ENCODE peak calls at places on chromosome 22, in four cellular contexts. N is colonic mucosa, Y is IMR-90, D is endothelial cell of umbilical vein. I is an unnamed sample. For H3K9me3, the result is how much of the 10 kb centered on the place peaks cover.

GRCh38 chr22:19289475-19290161 is 1.9 kb downstream of the CLTCL1 start:
- DNase-seq in Y (peak), N (no peak), D (no peak), I (no peak)

GRCh38 chr22:20424937-20425587 is 12.6 kb downstream of the SCARF2 start:
- DNase-seq in N (peak), Y (no peak), D (no peak), I (no peak)

GRCh38 chr22:18088825-18089568 is 11.2 kb downstream of the PEX26 start:
- DNase-seq in D (no peak), Y (no peak), N (peak), I (no peak)

GRCh38 chr22:47043835-47044721 is 281.6 kb downstream of the TBC1D22A start:
- DNase-seq in N (peak), Y (peak), D (peak), I (peak)

GRCh38 chr22:22922954-22923319 is 35.3 kb downstream of the IGLL5 start:
- DNase-seq in Y (no peak), N (no peak), D (no peak), I (no peak)

GRCh38 chr22:21445437-21446127 is 21.6 kb upstream of the TMEM191C start:
- DNase-seq in N (no peak), Y (no peak), D (no peak), I (no peak)

GRCh38 chr22:30212363-30212995 is 34.1 kb downstream of the LIF start:
- DNase-seq in D (peak), N (no peak), Y (peak), I (no peak)

GRCh38 chr22:27431896-27432295 is 369.7 kb downstream of the MN1 start:
- DNase-seq in Y (peak), N (no peak), D (no peak), I (no peak)

GRCh38 chr22:30123463-30123862 is 43.2 kb downstream of the HORMAD2 start:
- DNase-seq in N (no peak), Y (no peak), D (no peak), I (no peak)

GRCh38 chr22:19043111-19044085 is 78.8 kb downstream of the DGCR2 start:
- DNase-seq in N (no peak), Y (peak), D (no peak), I (no peak)

GRCh38 chr22:43901976-43902643 is 10.3 kb upstream of the PNPLA5 start:
- DNase-seq in Y (peak), N (no peak), D (no peak), I (no peak)

GRCh38 chr22:28903719-28904118 is 20.3 kb downstream of the ZNRF3 start:
- DNase-seq in N (no peak), D (no peak), Y (no peak), I (no peak)

GRCh38 chr22:31400023-31400397 is 606 bp downstream of the DRG1 start:
- DNase-seq in Y (peak), D (no peak), N (no peak), I (no peak)

GRCh38 chr22:27151407-27151806 is 494.0 kb downstream of the MIAT start:
- DNase-seq in Y (no peak), N (no peak), D (peak), I (no peak)

GRCh38 chr22:29209624-29209929 is 3.9 kb downstream of the EMID1 start:
- DNase-seq in Y (no peak), N (no peak), D (no peak), I (no peak)

GRCh38 chr22:40193429-40194421 is 16.0 kb downstream of the TNRC6B start:
- DNase-seq in D (peak), Y (peak), N (no peak), I (no peak)

GRCh38 chr22:36362819-36363377 is 24.9 kb downstream of the MYH9 start:
- DNase-seq in Y (no peak), D (no peak), N (no peak), I (no peak)

GRCh38 chr22:46414704-46415103 is 79.2 kb downstream of the TRMU start:
- DNase-seq in N (no peak), Y (no peak), D (no peak), I (no peak)

GRCh38 chr22:39314251-39314971 is 5.0 kb downstream of the RPL3 start:
- DNase-seq in Y (no peak), D (no peak), N (no peak), I (no peak)

GRCh38 chr22:31227186-31227585 is 15.1 kb downstream of the LIMK2 start:
- DNase-seq in Y (no peak), D (peak), N (peak), I (no peak)

GRCh38 chr22:44204937-44205712 is 24.4 kb downstream of the PARVG start:
- DNase-seq in Y (no peak), D (no peak), N (no peak), I (no peak)

GRCh38 chr22:30876925-30877553 is 91.5 kb downstream of the MORC2 start:
- DNase-seq in Y (peak), D (no peak), N (no peak), I (peak)

GRCh38 chr22:19423906-19424500 is 7.5 kb downstream of the HIRA start:
- DNase-seq in Y (no peak), N (no peak), D (no peak), I (no peak)

GRCh38 chr22:32830473-32830872 is 29.0 kb downstream of the TIMP3 start:
- DNase-seq in D (peak), N (no peak), Y (no peak), I (no peak)

GRCh38 chr22:25388415-25388814 is 169.0 kb downstream of the CRYBB2 start:
- DNase-seq in D (no peak), Y (no peak), N (no peak), I (no peak)

GRCh38 chr22:30927806-30928205 is 40.8 kb downstream of the MORC2 start:
- DNase-seq in D (no peak), N (no peak), Y (no peak), I (no peak)

GRCh38 chr22:23182289-23183106 is 2.2 kb downstream of the BCR start:
- DNase-seq in N (peak), D (peak), Y (peak), I (no peak)

GRCh38 chr22:49282596-49282995 is 545.1 kb downstream of the BRD1 start:
- DNase-seq in N (no peak), D (no peak), Y (no peak), I (no peak)

GRCh38 chr22:49284931-49285330 is 542.7 kb downstream of the BRD1 start:
- DNase-seq in Y (no peak), N (no peak), D (no peak), I (no peak)

GRCh38 chr22:49278357-49278756 is 549.3 kb downstream of the BRD1 start:
- DNase-seq in Y (no peak), N (no peak), D (no peak), I (no peak)

GRCh38 chr22:49284389-49284788 is 543.3 kb downstream of the BRD1 start:
- DNase-seq in N (no peak), D (no peak), Y (no peak), I (no peak)

GRCh38 chr22:49281467-49282340 is 546.0 kb downstream of the BRD1 start:
- DNase-seq in N (no peak), Y (no peak), D (no peak), I (no peak)
- H3K9ac ChIP-seq in N (no peak), Y (no peak), D (no peak), I (no peak)

DNA sequence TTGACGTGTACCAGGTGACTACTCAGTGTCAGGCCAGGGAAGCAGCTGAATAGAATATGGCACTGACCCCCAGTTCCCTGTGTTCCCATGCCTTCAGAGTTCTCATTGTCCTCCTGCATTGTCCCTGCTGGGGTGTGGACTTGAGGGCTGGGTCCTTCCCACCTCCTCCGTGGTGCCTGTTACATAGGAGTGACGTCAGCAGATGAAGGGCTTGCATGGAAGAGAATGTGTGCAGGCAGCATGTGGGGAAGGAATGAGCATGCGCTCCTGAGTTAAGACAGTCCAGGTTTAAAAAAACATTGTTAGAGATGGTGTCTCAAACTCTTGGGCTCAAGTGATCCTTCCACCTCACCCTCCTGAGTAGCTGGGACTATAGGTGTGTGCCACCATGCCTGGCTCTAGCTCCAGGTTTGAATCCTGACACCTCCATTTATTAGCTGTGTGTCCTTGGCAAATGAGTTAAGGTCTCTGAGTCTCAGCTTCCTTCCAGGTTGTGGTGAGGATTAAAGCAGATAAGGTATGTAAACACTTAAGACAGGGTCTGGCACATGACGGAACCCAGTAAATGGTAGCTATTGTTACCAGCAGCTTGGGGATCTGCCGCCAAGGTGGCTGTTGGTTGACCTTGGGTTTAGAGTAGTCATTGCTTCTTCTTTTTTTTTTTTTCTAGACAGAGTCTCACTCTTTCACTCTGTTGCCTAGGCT is 7.5 kb upstream of the SOX10 start:
- DNase-seq in N (no peak), D (no peak), Y (peak), I (no peak)
- H3K9me3 ChIP-seq in N (under half), D (under half), Y (under half), I (under half)

GRCh38 chr22:42368379-42369249 is 63.6 kb downstream of the NFAM1 start:
- DNase-seq in D (no peak), N (peak), Y (no peak), I (no peak)
- H3K9ac ChIP-seq in D (no peak), N (peak), Y (no peak), I (peak)

GRCh38 chr22:49886346-49887073 is 31.7 kb downstream of the ALG12 start:
- DNase-seq in Y (no peak), D (no peak), N (no peak), I (no peak)
- H3K9me3 ChIP-seq in Y (under half), D (under half), N (under half), I (under half)